ENCODE peak calls at places on chromosomes 16 and 17, in four cellular contexts. Z, R, F and V are unnamed samples.

GRCh38 chr17:77708936-77709335 is 249.6 kb upstream of the TNRC6C start:
- DNase-seq in F (no peak), R (peak), Z (no peak), V (no peak)

GRCh38 chr17:57480438-57481196 is 224.3 kb downstream of the MSI2 start:
- DNase-seq in R (no peak), Z (no peak), F (no peak), V (no peak)

GRCh38 chr16:85245307-85246172 is 133.3 kb upstream of the CIBAR2 start:
- DNase-seq in R (no peak), F (peak), Z (peak), V (peak)

GRCh38 chr17:79145548-79145947 is 70.9 kb downstream of the ENGASE start:
- DNase-seq in Z (no peak), R (no peak), F (no peak), V (no peak)

GRCh38 chr16:1772362-1772907 is at the start of gene EME2:
- DNase-seq in F (peak), Z (no peak), R (no peak), V (no peak)

GRCh38 chr17:29549169-29549935 is 17.5 kb downstream of the ABHD15 start:
- DNase-seq in R (no peak), F (no peak), Z (no peak), V (no peak)

GRCh38 chr17:72151565-72152391 is 31.0 kb downstream of the SOX9 start:
- DNase-seq in Z (no peak), F (no peak), R (no peak), V (no peak)

GRCh38 chr16:797120-797420 is 3.5 kb downstream of the GNG13 start:
- DNase-seq in F (no peak), Z (no peak), R (no peak), V (no peak)

GRCh38 chr17:8830141-8830540 is 31.0 kb upstream of the MFSD6L start:
- DNase-seq in F (no peak), Z (no peak), R (peak), V (no peak)

GRCh38 chr16:70152578-70153302 is 20.8 kb upstream of the CLEC18C start:
- DNase-seq in F (no peak), R (no peak), Z (no peak), V (no peak)

GRCh38 chr16:85471469-85472431 is 141.4 kb upstream of the GSE1 start:
- DNase-seq in R (no peak), F (no peak), Z (no peak), V (no peak)

GRCh38 chr16:69276143-69277115 is 34.7 kb upstream of the VPS4A start:
- DNase-seq in Z (no peak), R (peak), F (no peak), V (no peak)